ENCODE peak calls at places on chromosome 18, in eight cellular contexts. P is stomach, I is K562, V is tibial artery, X is AG04450, R is mesenchymal stem cell, E is small intestine, J is neural progenitor cell. K is an unnamed sample.

GRCh38 chr18:7152485-7152884 is 34.9 kb upstream of the LAMA1 start:
- DNase-seq in E (no peak), I (no peak), J (no peak), X (no peak), V (no peak), R (no peak), P (no peak), K (no peak)

GRCh38 chr18:73235921-73236320 is 368.1 kb upstream of the NETO1 start:
- DNase-seq in E (no peak), I (no peak), R (no peak), J (no peak), V (no peak), P (no peak), X (no peak), K (no peak)

GRCh38 chr18:37482433-37482832 is 83.2 kb downstream of the CELF4 start:
- DNase-seq in R (no peak), P (no peak), E (no peak), V (no peak), I (no peak), J (no peak), X (no peak), K (no peak)

GRCh38 chr18:12890500-12890899 is 6.5 kb upstream of the PTPN2 start:
- DNase-seq in V (no peak), E (no peak), J (no peak), X (no peak), R (no peak), P (no peak), I (peak), K (no peak)

GRCh38 chr18:21167641-21168372 is 56.2 kb upstream of the ROCK1 start:
- DNase-seq in I (no peak), J (peak), V (no peak), P (peak), E (peak), X (no peak), R (no peak), K (peak)

GRCh38 chr18:48022531-48023330 is 92.3 kb upstream of the SMAD2 start:
- DNase-seq in X (no peak), P (no peak), V (no peak), J (peak), I (peak), R (peak), E (peak), K (no peak)

GRCh38 chr18:34639662-34640061 is 70.4 kb upstream of the DTNA start:
- DNase-seq in R (no peak), I (no peak), J (no peak), E (no peak), X (no peak), V (no peak), P (no peak), K (no peak)

GRCh38 chr18:38241736-38242135 is 676.1 kb upstream of the CELF4 start:
- DNase-seq in E (no peak), R (peak), X (no peak), V (no peak), J (no peak), I (no peak), P (no peak), K (no peak)

GRCh38 chr18:59881728-59882685 is 17.8 kb upstream of the PMAIP1 start:
- DNase-seq in P (no peak), X (no peak), J (no peak), R (peak), I (peak), E (peak), V (no peak), K (peak)

GRCh38 chr18:73150199-73150598 is 282.4 kb upstream of the NETO1 start:
- DNase-seq in R (no peak), X (no peak), E (no peak), V (no peak), P (no peak), I (no peak), J (peak), K (no peak)

GRCh38 chr18:11689031-11689971 is at the start of gene GNAL:
- DNase-seq in J (peak), E (peak), R (peak), V (peak), I (peak), X (peak), P (peak), K (peak)

GRCh38 chr18:74378179-74378682 is 62.6 kb downstream of the C18orf63 start:
- DNase-seq in I (no peak), X (no peak), J (no peak), V (peak), E (peak), P (no peak), R (no peak), K (peak)

GRCh38 chr18:74498712-74499629 is 2.8 kb downstream of the CNDP2 start:
- DNase-seq in V (peak), E (peak), R (peak), P (peak), I (peak), X (no peak), J (no peak), K (peak)

GRCh38 chr18:53070706-53071105 is 730.7 kb downstream of the DCC start:
- DNase-seq in V (no peak), X (no peak), E (no peak), P (no peak), J (no peak), R (no peak), I (no peak), K (no peak)

GRCh38 chr18:59695551-59695950 is 1.7 kb downstream of the CCBE1 start:
- DNase-seq in R (no peak), V (no peak), I (no peak), P (no peak), E (no peak), X (no peak), J (no peak), K (no peak)

GRCh38 chr18:13376841-13377351 is 158.3 kb downstream of the LDLRAD4 start:
- DNase-seq in P (no peak), J (no peak), X (no peak), E (no peak), V (no peak), R (no peak), I (no peak), K (no peak)

GRCh38 chr18:61127714-61128485 is 205.3 kb upstream of the CDH20 start:
- DNase-seq in I (no peak), E (no peak), R (no peak), X (no peak), J (no peak), P (no peak), V (no peak), K (no peak)

GRCh38 chr18:74654637-74655036 is 57.0 kb downstream of the ZNF407 start:
- DNase-seq in J (no peak), V (no peak), P (no peak), X (no peak), E (no peak), I (no peak), R (peak), K (no peak)

GRCh38 chr18:41967680-41968079 is 12.6 kb downstream of the PIK3C3 start:
- DNase-seq in E (no peak), V (no peak), R (no peak), X (no peak), P (no peak), I (no peak), J (no peak), K (no peak)

GRCh38 chr18:69109686-69110085 is 291.0 kb upstream of the DOK6 start:
- DNase-seq in R (no peak), P (no peak), I (no peak), E (no peak), X (no peak), V (no peak), J (no peak), K (no peak)

GRCh38 chr18:47929681-47930085 is 776 bp downstream of the SMAD2 start:
- DNase-seq in I (no peak), R (peak), J (no peak), E (peak), X (peak), P (no peak), V (peak), K (no peak)

DNA sequence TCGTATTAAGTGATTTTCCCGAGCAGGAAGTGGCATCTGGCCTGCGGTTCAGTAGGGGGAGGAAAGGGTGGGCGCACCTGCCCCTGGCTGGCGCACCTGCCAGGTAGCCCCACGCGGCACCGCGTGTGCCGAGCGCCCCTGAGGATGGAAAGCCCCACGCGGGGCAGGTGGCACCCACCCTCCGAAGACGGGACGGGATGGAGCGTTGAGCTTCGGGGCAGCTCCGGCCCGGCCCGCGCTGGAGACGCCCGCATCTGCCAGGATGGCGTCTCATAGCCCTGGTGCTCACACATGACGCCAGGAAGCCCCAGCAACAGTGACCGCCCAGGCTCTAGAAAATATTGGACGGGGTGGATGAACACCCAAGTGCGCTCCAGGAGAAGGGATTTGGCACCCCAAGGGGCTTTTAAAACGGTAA is 2.5 kb upstream of the NFATC1 start:
- DNase-seq in I (no peak), E (no peak), R (peak), X (no peak), V (no peak), P (no peak), J (no peak), K (no peak)
- H3K4me3 ChIP-seq in I (no peak), E (peak), R (peak), X (peak), V (peak), P (peak), J (peak), K (peak)

DNA sequence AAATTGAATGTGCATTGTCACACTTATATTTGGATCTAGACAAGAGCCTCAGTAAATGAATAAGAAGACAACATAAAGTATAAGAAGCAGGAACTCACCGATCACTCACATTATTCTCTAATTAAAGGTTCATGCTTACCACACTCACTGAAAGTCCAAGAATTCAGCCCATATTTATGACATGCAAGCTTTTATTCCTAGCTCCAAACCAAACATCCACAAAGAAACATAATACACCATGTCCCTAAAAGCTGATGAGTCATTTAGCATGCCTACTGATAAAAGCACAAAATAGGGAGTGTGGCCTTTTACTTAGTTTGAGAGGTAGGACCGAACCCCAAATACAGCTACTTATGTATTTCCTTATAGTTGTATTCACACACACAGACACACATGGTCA is 1094.6 kb upstream of the CDH2 start:
- DNase-seq in V (no peak), E (no peak), X (no peak), I (no peak), P (no peak), J (no peak), R (peak), K (no peak)
- H3K27ac ChIP-seq in V (no peak), E (no peak), X (no peak), I (no peak), P (no peak), J (no peak), R (no peak), K (no peak)

GRCh38 chr18:57352271-57352701 is at the start of gene ST8SIA3:
- DNase-seq in I (no peak), J (peak), E (no peak), R (no peak), X (no peak), V (no peak), P (no peak), K (no peak)
- H3K4me3 ChIP-seq in I (no peak), J (peak), E (no peak), R (no peak), X (no peak), V (no peak), P (no peak), K (no peak)

GRCh38 chr18:55318864-55319516 is 269.0 kb downstream of the TCF4 start:
- DNase-seq in V (no peak), J (no peak), R (peak), X (peak), I (no peak), P (no peak), E (no peak), K (no peak)
- H3K27ac ChIP-seq in V (peak), J (no peak), R (no peak), X (peak), I (no peak), P (no peak), E (no peak), K (peak)

DNA sequence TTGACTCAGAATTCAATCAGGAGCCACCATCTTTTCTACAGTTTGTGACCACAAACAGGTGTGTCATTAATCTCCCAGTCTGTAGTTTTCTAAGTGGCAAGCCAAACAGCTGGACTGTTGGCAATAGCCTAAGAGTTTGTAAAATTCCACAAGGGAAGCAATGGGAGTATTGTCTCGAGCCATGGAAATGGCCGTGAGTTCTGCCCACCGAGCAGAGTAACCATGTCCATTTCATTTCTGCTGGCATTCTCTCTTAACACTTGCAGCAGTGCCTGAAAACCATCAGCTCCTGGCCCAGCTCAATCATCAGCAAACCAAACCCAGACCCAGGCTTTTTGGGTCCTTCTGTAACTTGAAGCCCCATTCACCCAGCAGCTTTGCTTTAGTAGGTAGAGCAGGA is 387.8 kb upstream of the CDH7 start:
- DNase-seq in X (no peak), J (no peak), E (no peak), I (no peak), R (no peak), P (no peak), V (no peak), K (no peak)
- H3K4me3 ChIP-seq in X (no peak), J (no peak), E (no peak), I (no peak), R (no peak), P (no peak), V (no peak), K (no peak)

DNA sequence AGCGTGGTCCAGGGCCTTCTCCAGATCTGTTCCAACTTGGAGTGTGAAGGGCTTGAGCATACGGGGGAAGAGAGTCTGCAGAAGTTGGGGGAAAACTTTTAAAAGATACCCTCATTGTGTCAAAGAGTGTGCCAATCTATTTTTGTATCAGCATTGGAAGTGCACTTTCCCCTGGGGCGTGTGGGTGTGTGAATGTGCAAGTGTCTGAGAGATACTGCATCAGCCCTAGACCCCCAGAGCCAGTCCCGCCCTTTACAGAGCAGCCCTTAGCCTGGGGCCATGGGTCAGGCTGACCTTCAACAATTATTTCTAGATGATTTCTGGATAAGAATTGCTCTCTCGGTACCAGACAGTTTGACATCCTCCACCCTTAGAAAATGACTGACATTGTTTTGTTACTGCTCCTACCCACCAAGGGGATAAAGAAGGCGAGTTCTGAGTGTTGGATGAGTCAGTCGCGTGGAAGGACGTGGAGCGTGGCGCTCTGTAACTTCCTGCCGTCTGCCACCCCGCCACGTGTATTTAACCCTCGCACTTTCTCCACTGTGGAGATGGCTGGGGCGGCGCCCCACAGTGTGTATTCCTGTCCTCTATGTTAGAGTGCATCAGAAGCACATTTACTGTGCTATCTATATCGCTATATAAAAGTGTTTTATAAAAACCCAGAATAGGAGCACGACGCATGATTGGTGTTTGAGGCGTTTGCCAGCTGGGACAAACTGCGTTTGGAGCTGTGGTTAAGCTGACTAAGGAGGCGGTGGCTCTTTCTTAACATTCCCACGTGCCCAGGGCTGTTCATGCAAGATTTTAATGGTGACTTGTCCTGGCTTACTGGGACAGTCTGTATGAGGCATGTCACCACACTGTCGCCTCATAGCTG is 122.6 kb downstream of the CABLES1 start:
- DNase-seq in V (peak), P (no peak), R (peak), I (no peak), E (no peak), X (no peak), J (no peak), K (no peak)
- H3K27ac ChIP-seq in V (no peak), P (no peak), R (peak), I (no peak), E (no peak), X (peak), J (no peak), K (no peak)

DNA sequence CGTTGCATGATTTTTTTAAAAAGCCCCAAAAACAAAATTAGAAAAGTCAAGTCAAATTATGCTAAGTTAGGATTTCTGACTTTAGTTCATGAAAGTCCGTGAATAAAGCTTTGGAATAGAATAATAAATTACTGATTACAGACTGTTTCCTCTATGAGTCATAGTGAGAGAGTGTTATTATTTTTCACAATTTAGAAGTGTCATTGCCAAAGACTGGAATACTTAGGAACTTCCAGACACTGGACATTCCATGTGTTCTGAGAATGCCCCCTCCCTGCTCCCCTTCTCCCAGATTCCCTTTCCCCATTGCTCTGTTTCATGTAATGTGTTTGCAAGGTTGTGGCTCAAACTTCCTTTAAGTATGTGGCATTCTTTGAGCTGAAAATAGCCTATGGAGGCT is 144.4 kb downstream of the FHOD3 start:
- DNase-seq in V (no peak), P (no peak), J (no peak), I (no peak), R (peak), E (no peak), X (no peak), K (no peak)
- H3K4me3 ChIP-seq in V (no peak), P (no peak), J (no peak), I (no peak), R (peak), E (no peak), X (no peak), K (no peak)

GRCh38 chr18:67428148-67428547 is 88.4 kb downstream of the DSEL start:
- DNase-seq in E (no peak), J (no peak), R (no peak), X (no peak), P (no peak), V (no peak), I (no peak), K (no peak)
- H3K27ac ChIP-seq in E (no peak), J (no peak), R (no peak), X (no peak), P (no peak), V (no peak), I (no peak), K (no peak)

GRCh38 chr18:9803698-9804516 is 81.9 kb upstream of the TXNDC2 start:
- DNase-seq in X (no peak), I (peak), P (no peak), V (peak), R (peak), J (peak), E (no peak), K (no peak)
- H3K4me3 ChIP-seq in X (no peak), I (peak), P (no peak), V (no peak), R (no peak), J (peak), E (no peak), K (no peak)

K was measured in colonic mucosa.